ENCODE peak calls at places on chromosomes 4 and X, in four cellular contexts. V is HCT116, J is K562, T is SK-N-SH. F is an unnamed sample.
A peak's percentile ranks its signal among the peaks of the same experiment; 100 is the strongest.

GRCh38 chr4:12703076-12703475 is 781.1 kb downstream of the RAB28 start:
- DNase-seq in J (no peak), T (no peak), V (no peak), F (no peak)

GRCh38 chr4:4735136-4735754 is 124.2 kb upstream of the MSX1 start:
- DNase-seq in J (no peak), V (no peak), T (no peak), F (no peak)

GRCh38 chrX:41452972-41453371 is 5.8 kb downstream of the NYX start:
- DNase-seq in V (no peak), T (no peak), J (no peak), F (no peak)

GRCh38 chrX:154310991-154311541 is 15.5 kb downstream of the TKTL1 start:
- DNase-seq in V (no peak), T (no peak), J (no peak), F (no peak)

GRCh38 chrX:72272868-72273267 is 4.2 kb downstream of the RPS4X start:
- DNase-seq in V (no peak), T (no peak), J (no peak), F (no peak)

GRCh38 chr4:118034061-118034785 is at the start of gene NDST3:
- DNase-seq in J (no peak), V (peak; percentile 71), T (peak; percentile 81), F (no peak)

GRCh38 chr4:15914291-15914690 is 24.2 kb downstream of the FGFBP1 start:
- DNase-seq in V (no peak), J (no peak), T (no peak), F (no peak)

GRCh38 chr4:163237856-163238255 is 71.2 kb upstream of the NAF1 start:
- DNase-seq in V (no peak), T (no peak), J (no peak), F (no peak)

GRCh38 chr4:13484749-13485345 is 707 bp upstream of the RAB28 start:
- DNase-seq in V (peak; percentile 16), T (no peak), J (peak; percentile 9), F (no peak)

GRCh38 chr4:118898684-118899138 is 10.1 kb downstream of the SYNPO2 start:
- DNase-seq in J (no peak), T (no peak), V (no peak), F (no peak)

GRCh38 chrX:55312655-55313054 is 47.9 kb upstream of the PAGE3 start:
- DNase-seq in J (no peak), V (no peak), T (no peak), F (no peak)

GRCh38 chr4:160772668-160773067 is 1391.1 kb downstream of the FSTL5 start:
- DNase-seq in T (no peak), V (no peak), J (no peak), F (no peak)

GRCh38 chr4:149264093-149264733 is 551.4 kb downstream of the IQCM start:
- DNase-seq in V (peak; percentile 48), J (peak; percentile 6), T (peak; percentile 8), F (peak; percentile 22)

GRCh38 chr4:24423670-24424069 is 160.7 kb downstream of the DHX15 start:
- DNase-seq in V (no peak), T (no peak), J (no peak), F (no peak)

GRCh38 chrX:154840856-154841255 is 6.4 kb upstream of the SMIM9 start:
- DNase-seq in T (peak; percentile 45), J (peak; percentile 65), V (peak; percentile 22), F (peak; percentile 48)

GRCh38 chrX:130523460-130524394 is 121.9 kb downstream of the RBMX2 start:
- DNase-seq in T (peak; percentile 80), V (no peak), J (peak; percentile 80), F (no peak)

GRCh38 chr4:102825261-102826071 is 1.9 kb downstream of the UBE2D3 start:
- DNase-seq in T (peak; percentile 23), J (peak; percentile 17), V (peak; percentile 53), F (peak; percentile 62)

DNA sequence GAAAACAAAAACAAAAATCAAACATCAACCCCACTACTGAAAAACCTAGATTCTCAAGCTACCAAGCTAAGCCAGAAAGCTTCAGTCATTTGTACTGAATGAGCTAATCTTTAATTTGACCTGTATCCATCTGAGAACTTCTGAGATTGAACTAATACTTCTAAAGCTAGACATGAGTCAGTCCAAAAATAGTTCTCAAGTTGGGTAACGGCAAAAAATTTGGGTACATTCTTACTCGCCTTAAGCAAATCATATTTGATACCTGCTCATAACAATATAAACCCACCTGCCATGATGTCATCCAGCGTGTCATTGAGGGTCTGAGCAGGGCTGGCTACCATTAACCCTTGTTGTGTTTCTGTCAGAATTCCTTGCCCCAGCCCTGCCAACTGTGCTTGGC is 69.7 kb upstream of the COX18 start:
- DNase-seq in T (no peak), J (no peak), V (no peak), F (no peak)
- TF ChIP-seq SIN3A in T (no peak), J (no peak), V (no peak), F (no peak)

GRCh38 chrX:2707334-2707760 is 16.3 kb downstream of the CD99 start:
- DNase-seq in V (peak; percentile 64), T (peak; percentile 67), J (no peak), F (peak; percentile 50)
- H3K27ac ChIP-seq in V (no peak overlapping the region), T (peak overlapping the region; percentile 90), J (peak overlapping the region; percentile 40), F (no peak overlapping the region)

DNA sequence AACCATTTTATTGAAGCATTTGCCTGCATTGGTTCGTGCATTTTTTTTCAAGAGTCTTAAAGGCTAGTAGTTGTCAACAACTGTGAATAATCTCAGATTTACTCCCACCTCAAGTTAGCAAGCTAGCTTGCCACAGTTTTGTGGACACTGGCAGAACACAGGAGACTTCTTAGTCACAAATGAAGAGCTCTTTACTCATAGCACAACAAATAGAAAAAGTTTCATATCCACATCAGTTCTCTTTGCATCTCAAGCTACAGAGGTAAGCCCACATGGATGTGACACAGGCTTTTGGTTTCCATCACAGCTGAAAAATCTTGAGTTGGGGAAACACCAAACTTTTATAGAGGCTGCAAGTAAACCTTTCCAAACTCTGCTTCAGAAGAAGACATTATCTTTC is 2315.7 kb upstream of the TENM3 start:
- DNase-seq in J (no peak), T (no peak), V (no peak), F (no peak)
- TF ChIP-seq SIN3A in J (no peak), T (no peak), V (no peak), F (no peak)

GRCh38 chr4:138192113-138192512 is 50.0 kb downstream of the SLC7A11 start:
- DNase-seq in J (peak; percentile 12), T (no peak), V (peak; percentile 84), F (peak; percentile 42)
- H3K27ac ChIP-seq in J (no peak overlapping the region), T (no peak overlapping the region), V (no peak overlapping the region), F (no peak overlapping the region)

DNA sequence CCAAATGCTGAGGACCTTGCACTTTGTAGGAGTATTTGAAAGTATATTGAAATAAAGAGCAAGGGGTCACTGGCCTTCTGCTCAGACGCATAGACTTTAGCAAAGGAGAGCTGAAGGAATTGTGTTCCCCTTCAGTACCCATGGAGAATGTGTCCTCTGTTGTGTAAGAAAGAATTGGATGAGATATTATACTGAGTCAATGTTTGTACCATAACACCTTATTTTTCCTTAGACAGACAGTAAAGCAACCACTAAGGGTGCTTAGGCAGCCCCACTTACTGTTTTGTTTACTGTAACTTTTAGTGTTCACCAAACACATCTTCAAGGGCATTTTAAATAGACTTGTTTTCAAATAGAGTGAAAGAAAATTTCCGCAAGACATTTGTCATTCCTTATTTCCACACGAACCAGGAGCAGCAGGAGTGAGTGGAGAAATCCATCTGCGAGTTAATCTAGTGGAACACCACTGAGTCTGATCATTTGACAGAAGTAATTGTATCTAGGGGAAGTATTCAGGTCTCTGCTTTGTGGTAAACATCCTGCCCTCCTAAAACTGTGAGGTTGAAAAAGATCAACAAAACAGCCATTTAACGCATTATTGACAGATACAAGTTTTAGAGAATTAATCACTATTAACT is 89.5 kb downstream of the SLIT2 start:
- DNase-seq in T (no peak), J (no peak), V (no peak), F (no peak)
- TF ChIP-seq SIN3A in T (no peak), J (no peak), V (no peak), F (no peak)

F was measured in Panc1.